ENCODE peak calls at places on chromosomes 13 and 19, in ten cellular contexts. One of them, this sample, is unnamed.

GRCh38 chr19:28633223-28634030 is 579.5 kb downstream of the UQCRFS1 start:
- DNase-seq in body of pancreas: peak
- DNase-seq in thoracic aorta: no peak
- DNase-seq in cardiac muscle cell: peak
- DNase-seq in testis: peak
- DNase-seq in AG04450: no peak
- DNase-seq in esophagus squamous epithelium: no peak
- DNase-seq in HCT116: no peak
- DNase-seq in thyroid gland: no peak
- DNase-seq in breast epithelium: no peak
- DNase-seq in this sample: no peak

GRCh38 chr19:35078807-35079206 is 36.8 kb upstream of the FXYD3 start:
- DNase-seq in body of pancreas: no peak
- DNase-seq in thoracic aorta: no peak
- DNase-seq in cardiac muscle cell: no peak
- DNase-seq in testis: no peak
- DNase-seq in AG04450: no peak
- DNase-seq in esophagus squamous epithelium: no peak
- DNase-seq in HCT116: no peak
- DNase-seq in thyroid gland: no peak
- DNase-seq in breast epithelium: no peak
- DNase-seq in this sample: no peak

GRCh38 chr19:45439190-45439568 is 15.5 kb upstream of the ERCC1 start:
- DNase-seq in body of pancreas: no peak
- DNase-seq in thoracic aorta: no peak
- DNase-seq in cardiac muscle cell: no peak
- DNase-seq in testis: no peak
- DNase-seq in AG04450: no peak
- DNase-seq in esophagus squamous epithelium: no peak
- DNase-seq in HCT116: no peak
- DNase-seq in thyroid gland: no peak
- DNase-seq in breast epithelium: no peak
- DNase-seq in this sample: no peak

GRCh38 chr19:53103903-53104203 is 631 bp upstream of the ZNF160 start:
- DNase-seq in body of pancreas: no peak
- DNase-seq in thoracic aorta: no peak
- DNase-seq in cardiac muscle cell: no peak
- DNase-seq in testis: no peak
- DNase-seq in AG04450: no peak
- DNase-seq in esophagus squamous epithelium: no peak
- DNase-seq in HCT116: no peak
- DNase-seq in thyroid gland: no peak
- DNase-seq in breast epithelium: no peak
- DNase-seq in this sample: no peak

GRCh38 chr19:50661675-50662441 is 12.6 kb downstream of the C19orf81 start:
- DNase-seq in body of pancreas: no peak
- DNase-seq in thoracic aorta: no peak
- DNase-seq in cardiac muscle cell: no peak
- DNase-seq in testis: no peak
- DNase-seq in AG04450: no peak
- DNase-seq in esophagus squamous epithelium: no peak
- DNase-seq in HCT116: no peak
- DNase-seq in thyroid gland: no peak
- DNase-seq in breast epithelium: no peak
- DNase-seq in this sample: no peak

GRCh38 chr13:20002766-20003165 is 44.2 kb downstream of the ZMYM2 start:
- DNase-seq in body of pancreas: no peak
- DNase-seq in thoracic aorta: no peak
- DNase-seq in cardiac muscle cell: no peak
- DNase-seq in testis: no peak
- DNase-seq in AG04450: no peak
- DNase-seq in esophagus squamous epithelium: no peak
- DNase-seq in HCT116: no peak
- DNase-seq in thyroid gland: no peak
- DNase-seq in breast epithelium: no peak
- DNase-seq in this sample: no peak

GRCh38 chr13:31543190-31543589 is 196.1 kb upstream of the RXFP2 start:
- DNase-seq in body of pancreas: no peak
- DNase-seq in thoracic aorta: no peak
- DNase-seq in cardiac muscle cell: no peak
- DNase-seq in testis: no peak
- DNase-seq in AG04450: no peak
- DNase-seq in esophagus squamous epithelium: no peak
- DNase-seq in HCT116: no peak
- DNase-seq in thyroid gland: no peak
- DNase-seq in breast epithelium: no peak
- DNase-seq in this sample: no peak

GRCh38 chr19:5130371-5131030 is 161.6 kb downstream of the KDM4B start:
- DNase-seq in body of pancreas: no peak
- DNase-seq in thoracic aorta: no peak
- DNase-seq in cardiac muscle cell: no peak
- DNase-seq in testis: no peak
- DNase-seq in AG04450: no peak
- DNase-seq in esophagus squamous epithelium: no peak
- DNase-seq in HCT116: no peak
- DNase-seq in thyroid gland: no peak
- DNase-seq in breast epithelium: no peak
- DNase-seq in this sample: no peak

GRCh38 chr19:13012690-13013608 is 17.7 kb downstream of the NFIX start:
- DNase-seq in body of pancreas: no peak
- DNase-seq in thoracic aorta: no peak
- DNase-seq in cardiac muscle cell: no peak
- DNase-seq in testis: peak
- DNase-seq in AG04450: no peak
- DNase-seq in esophagus squamous epithelium: no peak
- DNase-seq in HCT116: no peak
- DNase-seq in thyroid gland: no peak
- DNase-seq in breast epithelium: no peak
- DNase-seq in this sample: no peak

GRCh38 chr13:75813323-75813722 is 177.2 kb downstream of the LMO7 start:
- DNase-seq in body of pancreas: no peak
- DNase-seq in thoracic aorta: no peak
- DNase-seq in cardiac muscle cell: no peak
- DNase-seq in testis: no peak
- DNase-seq in AG04450: no peak
- DNase-seq in esophagus squamous epithelium: no peak
- DNase-seq in HCT116: no peak
- DNase-seq in thyroid gland: no peak
- DNase-seq in breast epithelium: no peak
- DNase-seq in this sample: no peak

GRCh38 chr19:15432018-15432494 is 13.3 kb upstream of the AKAP8L start:
- DNase-seq in body of pancreas: no peak
- DNase-seq in thoracic aorta: no peak
- DNase-seq in cardiac muscle cell: peak
- DNase-seq in testis: no peak
- DNase-seq in AG04450: no peak
- DNase-seq in esophagus squamous epithelium: no peak
- DNase-seq in HCT116: no peak
- DNase-seq in thyroid gland: no peak
- DNase-seq in breast epithelium: no peak
- DNase-seq in this sample: no peak

GRCh38 chr13:96214804-96215445 is 125.0 kb downstream of the HS6ST3 start:
- DNase-seq in body of pancreas: peak
- DNase-seq in thoracic aorta: no peak
- DNase-seq in cardiac muscle cell: no peak
- DNase-seq in testis: no peak
- DNase-seq in AG04450: no peak
- DNase-seq in esophagus squamous epithelium: no peak
- DNase-seq in HCT116: no peak
- DNase-seq in thyroid gland: no peak
- DNase-seq in breast epithelium: no peak
- DNase-seq in this sample: no peak

GRCh38 chr19:35669566-35669965 is 3.2 kb downstream of the UPK1A start:
- DNase-seq in body of pancreas: no peak
- DNase-seq in thoracic aorta: no peak
- DNase-seq in cardiac muscle cell: no peak
- DNase-seq in testis: no peak
- DNase-seq in AG04450: no peak
- DNase-seq in esophagus squamous epithelium: no peak
- DNase-seq in HCT116: no peak
- DNase-seq in thyroid gland: no peak
- DNase-seq in breast epithelium: no peak
- DNase-seq in this sample: no peak

GRCh38 chr13:98222081-98222554 is 45.0 kb upstream of the RNF113B start:
- DNase-seq in body of pancreas: peak
- DNase-seq in thoracic aorta: no peak
- DNase-seq in cardiac muscle cell: no peak
- DNase-seq in testis: no peak
- DNase-seq in AG04450: no peak
- DNase-seq in esophagus squamous epithelium: no peak
- DNase-seq in HCT116: no peak
- DNase-seq in thyroid gland: no peak
- DNase-seq in breast epithelium: no peak
- DNase-seq in this sample: no peak

DNA sequence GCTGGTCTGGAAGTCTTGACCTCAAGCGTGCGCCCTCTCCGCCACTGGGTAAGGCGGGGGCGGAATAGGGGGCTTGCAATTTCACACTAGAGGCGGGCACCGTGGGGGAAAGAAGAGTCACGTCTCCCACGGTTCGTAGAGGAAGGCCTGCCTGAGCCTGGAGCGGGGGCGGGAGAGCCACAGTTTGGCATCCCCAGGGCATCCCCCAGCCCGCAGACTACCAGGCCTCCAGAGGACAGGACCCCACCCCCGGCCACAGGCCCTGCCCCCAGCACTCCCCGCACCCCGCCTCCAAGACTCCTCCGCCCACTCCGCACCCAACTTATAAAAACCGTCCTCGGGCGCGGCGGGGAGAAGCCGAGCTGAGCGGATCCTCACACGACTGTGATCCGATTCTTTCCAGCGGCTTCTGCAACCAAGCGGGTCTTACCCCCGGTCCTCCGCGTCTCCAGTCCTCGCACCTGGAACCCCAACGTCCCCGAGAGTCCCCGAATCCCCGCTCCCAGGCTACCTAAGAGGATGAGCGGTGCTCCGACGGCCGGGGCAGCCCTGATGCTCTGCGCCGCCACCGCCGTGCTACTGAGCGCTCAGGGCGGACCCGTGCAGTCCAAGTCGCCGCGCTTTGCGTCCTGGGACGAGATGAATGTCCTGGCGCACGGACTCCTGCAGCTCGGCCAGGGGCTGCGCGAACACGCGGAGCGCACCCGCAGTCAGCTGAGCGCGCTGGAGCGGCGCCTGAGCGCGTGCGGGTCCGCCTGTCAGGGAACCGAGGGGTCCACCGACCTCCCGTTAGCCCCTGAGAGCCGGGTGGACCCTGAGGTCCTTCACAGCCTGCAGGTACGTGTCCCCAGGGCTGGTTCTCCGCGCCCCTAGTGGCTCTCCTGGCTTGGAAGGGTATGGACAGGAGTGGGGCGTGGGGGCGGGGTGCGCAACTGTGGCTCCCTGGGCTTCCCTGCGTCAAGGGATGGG is at the start of gene ANGPTL4:
- DNase-seq in body of pancreas: peak
- DNase-seq in thoracic aorta: peak
- DNase-seq in cardiac muscle cell: peak
- DNase-seq in testis: peak
- DNase-seq in AG04450: no peak
- DNase-seq in esophagus squamous epithelium: no peak
- DNase-seq in HCT116: peak
- DNase-seq in thyroid gland: peak
- DNase-seq in breast epithelium: peak
- DNase-seq in this sample: peak
- TF ChIP-seq CTCF in body of pancreas: peak
- TF ChIP-seq CTCF in thoracic aorta: peak
- TF ChIP-seq CTCF in cardiac muscle cell: peak
- TF ChIP-seq CTCF in testis: no peak
- TF ChIP-seq CTCF in AG04450: peak
- TF ChIP-seq CTCF in esophagus squamous epithelium: peak
- TF ChIP-seq CTCF in HCT116: no peak
- TF ChIP-seq CTCF in thyroid gland: peak
- TF ChIP-seq CTCF in breast epithelium: peak
- TF ChIP-seq CTCF in this sample: no peak

GRCh38 chr19:47176071-47176626 is 45.5 kb downstream of the SAE1 start:
- DNase-seq in body of pancreas: no peak
- DNase-seq in thoracic aorta: no peak
- DNase-seq in cardiac muscle cell: no peak
- DNase-seq in testis: no peak
- DNase-seq in AG04450: peak
- DNase-seq in esophagus squamous epithelium: no peak
- DNase-seq in HCT116: no peak
- DNase-seq in thyroid gland: no peak
- DNase-seq in breast epithelium: no peak
- DNase-seq in this sample: no peak

GRCh38 chr19:47176627-47177090 is 46.0 kb downstream of the SAE1 start:
- DNase-seq in body of pancreas: no peak
- DNase-seq in thoracic aorta: no peak
- DNase-seq in cardiac muscle cell: no peak
- DNase-seq in testis: no peak
- DNase-seq in AG04450: peak
- DNase-seq in esophagus squamous epithelium: no peak
- DNase-seq in HCT116: no peak
- DNase-seq in thyroid gland: no peak
- DNase-seq in breast epithelium: no peak
- DNase-seq in this sample: no peak

GRCh38 chr19:47183579-47183978 is 47.4 kb downstream of the BBC3 start:
- DNase-seq in body of pancreas: no peak
- DNase-seq in thoracic aorta: no peak
- DNase-seq in cardiac muscle cell: no peak
- DNase-seq in testis: no peak
- DNase-seq in AG04450: no peak
- DNase-seq in esophagus squamous epithelium: no peak
- DNase-seq in HCT116: no peak
- DNase-seq in thyroid gland: no peak
- DNase-seq in breast epithelium: no peak
- DNase-seq in this sample: no peak

GRCh38 chr19:47179643-47180310 is 49.1 kb downstream of the SAE1 start:
- DNase-seq in body of pancreas: no peak
- DNase-seq in thoracic aorta: no peak
- DNase-seq in cardiac muscle cell: no peak
- DNase-seq in testis: no peak
- DNase-seq in AG04450: no peak
- DNase-seq in esophagus squamous epithelium: no peak
- DNase-seq in HCT116: no peak
- DNase-seq in thyroid gland: no peak
- DNase-seq in breast epithelium: no peak
- DNase-seq in this sample: no peak
- H3K27ac ChIP-seq in body of pancreas: no peak
- H3K27ac ChIP-seq in thoracic aorta: no peak
- H3K27ac ChIP-seq in cardiac muscle cell: no peak
- H3K27ac ChIP-seq in testis: no peak
- H3K27ac ChIP-seq in AG04450: no peak
- H3K27ac ChIP-seq in esophagus squamous epithelium: no peak
- H3K27ac ChIP-seq in HCT116: peak
- H3K27ac ChIP-seq in thyroid gland: no peak
- H3K27ac ChIP-seq in breast epithelium: no peak
- H3K27ac ChIP-seq in this sample: no peak

GRCh38 chr19:1105873-1106840 is 2.4 kb downstream of the GPX4 start:
- DNase-seq in body of pancreas: no peak
- DNase-seq in thoracic aorta: no peak
- DNase-seq in cardiac muscle cell: no peak
- DNase-seq in testis: no peak
- DNase-seq in AG04450: no peak
- DNase-seq in esophagus squamous epithelium: no peak
- DNase-seq in HCT116: no peak
- DNase-seq in thyroid gland: no peak
- DNase-seq in breast epithelium: no peak
- DNase-seq in this sample: no peak
- H3K4me3 ChIP-seq in body of pancreas: no peak
- H3K4me3 ChIP-seq in thoracic aorta: peak
- H3K4me3 ChIP-seq in cardiac muscle cell: no peak
- H3K4me3 ChIP-seq in testis: no peak
- H3K4me3 ChIP-seq in AG04450: peak
- H3K4me3 ChIP-seq in esophagus squamous epithelium: peak
- H3K4me3 ChIP-seq in HCT116: peak
- H3K4me3 ChIP-seq in thyroid gland: no peak
- H3K4me3 ChIP-seq in breast epithelium: peak
- H3K4me3 ChIP-seq in this sample: no peak

GRCh38 chr13:23450340-23451046 is 17.0 kb upstream of the SACS start:
- DNase-seq in body of pancreas: no peak
- DNase-seq in thoracic aorta: no peak
- DNase-seq in cardiac muscle cell: no peak
- DNase-seq in testis: no peak
- DNase-seq in AG04450: no peak
- DNase-seq in esophagus squamous epithelium: no peak
- DNase-seq in HCT116: no peak
- DNase-seq in thyroid gland: no peak
- DNase-seq in breast epithelium: no peak
- DNase-seq in this sample: no peak
- TF ChIP-seq CTCF in body of pancreas: no peak
- TF ChIP-seq CTCF in thoracic aorta: no peak
- TF ChIP-seq CTCF in cardiac muscle cell: no peak
- TF ChIP-seq CTCF in testis: no peak
- TF ChIP-seq CTCF in AG04450: no peak
- TF ChIP-seq CTCF in esophagus squamous epithelium: no peak
- TF ChIP-seq CTCF in HCT116: no peak
- TF ChIP-seq CTCF in thyroid gland: no peak
- TF ChIP-seq CTCF in breast epithelium: no peak
- TF ChIP-seq CTCF in this sample: no peak

This sample was measured in upper lobe of right lung.